ENCODE peak calls at places on chromosomes 2 and 18, in eight cellular contexts. H, Q, V, G, W, O, B and M are unnamed samples.

GRCh38 chr2:240457223-240458043 is 22.0 kb downstream of the GPC1 start:
- DNase-seq in B (no peak), H (peak; percentile 60), G (no peak), W (peak; percentile 92), O (no peak), Q (peak; percentile 56), V (no peak), M (no peak)

GRCh38 chr18:63342206-63342605 is 22.6 kb upstream of the BCL2 start:
- DNase-seq in G (peak; percentile 52), Q (peak; percentile 66), W (peak; percentile 48), V (peak; percentile 50), H (no peak), O (peak; percentile 48), B (peak; percentile 55), M (no peak)

GRCh38 chr2:516131-516530 is 161.1 kb downstream of the TMEM18 start:
- DNase-seq in H (no peak), Q (no peak), W (no peak), B (no peak), O (no peak), G (no peak), V (no peak), M (no peak)

GRCh38 chr2:222303828-222304736 is 5.3 kb upstream of the PAX3 start:
- DNase-seq in V (no peak), G (no peak), W (no peak), Q (peak; percentile 62), B (no peak), O (no peak), H (no peak), M (no peak)

GRCh38 chr2:68860111-68860510 is 11.1 kb downstream of the BMP10 start:
- DNase-seq in Q (peak; percentile 21), B (no peak), W (no peak), G (no peak), H (no peak), V (no peak), O (no peak), M (no peak)

GRCh38 chr2:143686585-143687164 is 557.5 kb downstream of the ARHGAP15 start:
- DNase-seq in V (peak; percentile 41), O (peak; percentile 28), H (peak; percentile 35), G (peak; percentile 74), B (peak; percentile 63), Q (peak; percentile 57), W (no peak), M (peak; percentile 28)

GRCh38 chr2:180520816-180521595 is 459.4 kb upstream of the UBE2E3 start:
- DNase-seq in V (no peak), Q (no peak), H (peak; percentile 27), O (peak; percentile 62), W (no peak), G (peak; percentile 95), B (peak; percentile 49), M (peak; percentile 22)

GRCh38 chr18:66872277-66872676 is 268.4 kb upstream of the CDH19 start:
- DNase-seq in H (no peak), Q (no peak), V (peak; percentile 0), G (peak; percentile 40), O (peak; percentile 9), W (no peak), B (peak; percentile 16), M (no peak)

GRCh38 chr18:6929370-6930102 is 188.1 kb downstream of the LAMA1 start:
- DNase-seq in H (no peak), G (no peak), B (no peak), Q (no peak), W (peak; percentile 88), O (no peak), V (no peak), M (no peak)

GRCh38 chr2:143205106-143205764 is 76.0 kb downstream of the ARHGAP15 start:
- DNase-seq in V (peak; percentile 24), W (no peak), H (peak; percentile 23), G (peak; percentile 39), Q (no peak), B (peak; percentile 28), O (peak; percentile 19), M (peak; percentile 6)

GRCh38 chr2:117820444-117820843 is 6.0 kb downstream of the DDX18 start:
- DNase-seq in H (no peak), B (no peak), Q (no peak), W (no peak), V (no peak), G (no peak), O (no peak), M (no peak)

GRCh38 chr2:156452971-156453370 is 16.8 kb downstream of the GPD2 start:
- DNase-seq in B (peak; percentile 45), G (no peak), W (no peak), O (no peak), V (no peak), Q (no peak), H (no peak), M (no peak)

GRCh38 chr2:230162981-230163380 is 56.8 kb downstream of the SP110 start:
- DNase-seq in Q (no peak), W (no peak), G (no peak), H (no peak), O (no peak), V (no peak), B (no peak), M (no peak)

GRCh38 chr18:45837283-45838070 is 12.0 kb downstream of the SIGLEC15 start:
- DNase-seq in W (peak; percentile 81), H (no peak), B (peak; percentile 59), Q (peak; percentile 88), G (no peak), O (peak; percentile 67), V (no peak), M (no peak)

GRCh38 chr2:45843136-45843535 is 191.7 kb downstream of the PRKCE start:
- DNase-seq in Q (no peak), W (no peak), B (no peak), G (no peak), O (no peak), V (peak; percentile 63), H (no peak), M (no peak)

GRCh38 chr2:39408351-39409136 is 28.5 kb downstream of the MAP4K3 start:
- DNase-seq in O (peak; percentile 31), H (no peak), Q (no peak), G (no peak), W (no peak), V (no peak), B (no peak), M (no peak)

GRCh38 chr2:4012197-4012596 is 308.8 kb downstream of the DCDC2C start:
- DNase-seq in G (no peak), W (no peak), H (no peak), Q (no peak), B (no peak), V (no peak), O (no peak), M (no peak)

GRCh38 chr2:100104718-100105677 is 37.4 kb downstream of the AFF3 start:
- DNase-seq in V (peak; percentile 20), G (no peak), H (no peak), Q (peak; percentile 85), B (peak; percentile 13), O (peak; percentile 56), W (peak; percentile 34), M (no peak)

GRCh38 chr2:132618734-132619133 is 51.3 kb downstream of the LYPD1 start:
- DNase-seq in V (no peak), G (no peak), W (no peak), B (no peak), Q (no peak), O (no peak), H (no peak), M (no peak)

GRCh38 chr2:132627542-132627941 is 42.5 kb downstream of the LYPD1 start:
- DNase-seq in G (peak; percentile 44), B (no peak), V (no peak), Q (no peak), O (no peak), W (no peak), H (no peak), M (no peak)

GRCh38 chr2:132621131-132621875 is 48.7 kb downstream of the LYPD1 start:
- DNase-seq in W (no peak), Q (no peak), G (no peak), H (no peak), O (no peak), V (no peak), B (no peak), M (no peak)

GRCh38 chr2:132620115-132620514 is 49.9 kb downstream of the LYPD1 start:
- DNase-seq in G (peak; percentile 65), V (no peak), B (no peak), H (no peak), Q (no peak), O (peak; percentile 7), W (no peak), M (no peak)

DNA sequence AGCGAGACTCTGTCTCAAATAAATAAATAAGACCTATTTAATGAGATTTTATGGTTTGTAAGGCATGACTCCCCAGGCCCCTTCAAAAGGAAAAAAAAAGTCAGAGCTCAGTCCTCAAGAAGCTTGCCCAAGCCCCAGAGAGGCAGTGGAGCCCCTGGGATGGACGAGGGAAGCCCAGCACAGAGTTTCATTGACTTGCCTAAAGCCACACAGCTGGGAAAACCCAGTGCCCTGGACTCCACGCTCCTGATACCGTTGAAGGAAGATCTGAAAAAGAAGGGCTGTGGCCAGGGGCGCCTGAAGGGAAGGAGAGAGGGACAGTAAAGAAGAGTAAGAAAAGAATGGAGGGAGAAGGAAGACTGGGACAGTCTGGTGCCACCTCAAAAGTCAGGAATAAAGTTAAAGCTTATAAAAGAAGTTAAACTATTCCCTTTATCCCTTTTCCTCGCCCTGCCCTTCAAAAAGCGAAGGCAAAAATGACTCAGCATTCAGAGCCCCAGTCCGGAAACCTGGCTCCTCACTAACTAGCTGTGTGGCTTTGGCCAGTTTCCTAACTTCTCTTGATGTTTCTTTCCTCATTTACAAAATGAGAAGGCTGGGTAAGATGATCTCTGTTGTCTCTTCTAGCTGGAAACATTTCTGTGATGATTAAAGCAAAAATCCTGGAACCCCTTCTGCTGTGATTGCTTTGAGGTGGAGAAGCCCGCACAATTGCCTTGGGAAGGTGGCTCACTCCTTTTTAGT is 46.7 kb downstream of the LYPD1 start:
- DNase-seq in B (peak; percentile 22), O (peak; percentile 33), G (peak; percentile 75), W (no peak), H (no peak), Q (no peak), V (no peak), M (no peak)
- H2AFZ ChIP-seq in B (no peak overlapping the region), O (no peak overlapping the region), G (peak overlapping the region; percentile 50), W (no peak overlapping the region), H (no peak overlapping the region), Q (no peak overlapping the region), V (no peak overlapping the region), M (no peak overlapping the region)

GRCh38 chr18:498901-499300 is 1.6 kb downstream of the COLEC12 start:
- DNase-seq in B (no peak), G (no peak), H (no peak), W (no peak), Q (no peak), V (no peak), O (no peak), M (no peak)
- H2AFZ ChIP-seq in B (no peak overlapping the region), G (no peak overlapping the region), H (no peak overlapping the region), W (no peak overlapping the region), Q (no peak overlapping the region), V (no peak overlapping the region), O (no peak overlapping the region), M (peak overlapping the region; percentile 27)

DNA sequence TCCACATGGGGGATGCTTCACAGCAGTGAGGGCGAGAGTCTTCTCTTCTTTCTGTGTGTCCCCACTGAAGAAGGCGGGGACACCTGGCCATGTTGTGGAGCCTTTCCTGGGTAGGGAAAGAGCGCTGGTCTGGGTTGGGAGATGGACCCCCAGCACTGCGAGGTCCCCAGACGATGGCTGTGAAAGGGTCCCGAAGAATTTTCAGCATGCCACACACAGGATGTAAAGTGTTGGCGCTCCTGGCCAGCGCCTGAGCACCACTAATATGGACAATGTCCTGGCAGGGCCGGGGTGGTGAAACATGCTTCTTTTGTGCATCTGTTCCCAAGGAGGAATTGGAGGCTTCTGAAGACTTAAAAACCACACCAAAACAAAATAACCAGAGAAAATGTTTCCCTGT is 77.2 kb downstream of the GLI2 start:
- DNase-seq in B (no peak), H (no peak), G (no peak), V (no peak), Q (no peak), O (no peak), W (no peak), M (no peak)
- H2AFZ ChIP-seq in B (no peak overlapping the region), H (no peak overlapping the region), G (no peak overlapping the region), V (no peak overlapping the region), Q (no peak overlapping the region), O (no peak overlapping the region), W (no peak overlapping the region), M (no peak overlapping the region)

GRCh38 chr2:232662486-232663260 is 29.3 kb downstream of the EFHD1 start:
- DNase-seq in G (peak; percentile 51), B (no peak), W (no peak), H (no peak), O (no peak), V (no peak), Q (no peak), M (no peak)
- H2AFZ ChIP-seq in G (no peak overlapping the region), B (no peak overlapping the region), W (no peak overlapping the region), H (no peak overlapping the region), O (no peak overlapping the region), V (no peak overlapping the region), Q (no peak overlapping the region), M (no peak overlapping the region)